ENCODE peak calls at places on chromosomes 1 and 21, in ten cellular contexts. L is fibroblast of lung; F is lower lobe of right lung; Y is CD8-positive, alpha-beta T cell; H is PC-3; B is Panc1; E is breast epithelium; A is left lung; O is prostate gland; V is tibial nerve. N is an unnamed sample.

GRCh38 chr1:225700889-225701465 is 48.1 kb upstream of the ENAH start:
- DNase-seq in L (peak; percentile 70), F (no peak), Y (no peak), H (no peak), B (no peak), E (no peak), A (no peak), O (no peak), V (no peak), N (no peak)

GRCh38 chr1:11037740-11038182 is 9.3 kb downstream of the MASP2 start:
- DNase-seq in L (peak; percentile 69), F (peak; percentile 90), Y (peak; percentile 94), H (peak; percentile 91), B (peak; percentile 78), E (peak; percentile 83), A (peak; percentile 92), O (peak; percentile 85), V (peak; percentile 95), N (no peak)

GRCh38 chr1:30976143-30976542 is 67.6 kb upstream of the SDC3 start:
- DNase-seq in L (peak; percentile 86), F (no peak), Y (no peak), H (no peak), B (no peak), E (no peak), A (no peak), O (no peak), V (no peak), N (no peak)

GRCh38 chr1:117173711-117174110 is 37.0 kb downstream of the VTCN1 start:
- DNase-seq in L (no peak), F (no peak), Y (no peak), H (no peak), B (no peak), E (no peak), A (no peak), O (no peak), V (no peak), N (no peak)

GRCh38 chr1:100874433-100874832 is 20.2 kb downstream of the EXTL2 start:
- DNase-seq in L (no peak), F (no peak), Y (no peak), H (no peak), B (no peak), E (no peak), A (no peak), O (no peak), V (no peak), N (no peak)

GRCh38 chr1:26327956-26328362 is 10.2 kb downstream of the CD52 start:
- DNase-seq in L (no peak), F (no peak), Y (no peak), H (no peak), B (no peak), E (no peak), A (no peak), O (peak; percentile 12), V (no peak), N (no peak)

GRCh38 chr1:177118901-177119300 is 45.6 kb downstream of the ASTN1 start:
- DNase-seq in L (no peak), F (no peak), Y (no peak), H (no peak), B (no peak), E (no peak), A (no peak), O (no peak), V (no peak), N (no peak)

GRCh38 chr1:243233908-243234307 is 21.2 kb downstream of the CEP170 start:
- DNase-seq in L (peak; percentile 89), F (no peak), Y (no peak), H (no peak), B (no peak), E (no peak), A (no peak), O (no peak), V (no peak), N (no peak)

GRCh38 chr1:211648980-211649934 is 26.2 kb downstream of the NEK2 start:
- DNase-seq in L (no peak), F (peak; percentile 61), Y (no peak), H (peak; percentile 32), B (no peak), E (no peak), A (no peak), O (peak; percentile 52), V (peak; percentile 48), N (no peak)

GRCh38 chr1:57576750-57577149 is 152.9 kb upstream of the DAB1 start:
- DNase-seq in L (no peak), F (no peak), Y (no peak), H (no peak), B (no peak), E (no peak), A (no peak), O (no peak), V (no peak), N (no peak)

GRCh38 chr1:202160377-202160940 is at the start of gene PTPN7:
- DNase-seq in L (no peak), F (peak; percentile 74), Y (peak; percentile 81), H (no peak), B (no peak), E (no peak), A (peak; percentile 91), O (no peak), V (no peak), N (no peak)

GRCh38 chr1:206803221-206803730 is 31.0 kb upstream of the IL10 start:
- DNase-seq in L (no peak), F (no peak), Y (peak; percentile 74), H (no peak), B (no peak), E (peak; percentile 33), A (no peak), O (no peak), V (no peak), N (no peak)

GRCh38 chr1:197632000-197632399 is 143.3 kb downstream of the DENND1B start:
- DNase-seq in L (no peak), F (no peak), Y (no peak), H (no peak), B (no peak), E (no peak), A (no peak), O (no peak), V (no peak), N (no peak)

GRCh38 chr21:32415999-32416398 is 3.5 kb downstream of the EVA1C start:
- DNase-seq in L (no peak), F (no peak), Y (no peak), H (no peak), B (no peak), E (no peak), A (no peak), O (no peak), V (no peak), N (no peak)

GRCh38 chr1:37931148-37931492 is 15.7 kb downstream of the INPP5B start:
- DNase-seq in L (no peak), F (peak; percentile 57), Y (peak; percentile 22), H (no peak), B (no peak), E (no peak), A (peak; percentile 81), O (no peak), V (no peak), N (no peak)
- H3K4me1 ChIP-seq in L (peaks cover 8% of the 10 kb centered on the region), F (peaks cover 44% of the 10 kb centered on the region), Y (peaks cover 30% of the 10 kb centered on the region), H (peaks cover 21% of the 10 kb centered on the region), B (peaks cover 21% of the 10 kb centered on the region), E (no peaks in the 10 kb centered on the region), A (peaks cover 4% of the 10 kb centered on the region), O (no peaks in the 10 kb centered on the region), V (peaks cover 16% of the 10 kb centered on the region), N (peaks cover 20% of the 10 kb centered on the region)

DNA sequence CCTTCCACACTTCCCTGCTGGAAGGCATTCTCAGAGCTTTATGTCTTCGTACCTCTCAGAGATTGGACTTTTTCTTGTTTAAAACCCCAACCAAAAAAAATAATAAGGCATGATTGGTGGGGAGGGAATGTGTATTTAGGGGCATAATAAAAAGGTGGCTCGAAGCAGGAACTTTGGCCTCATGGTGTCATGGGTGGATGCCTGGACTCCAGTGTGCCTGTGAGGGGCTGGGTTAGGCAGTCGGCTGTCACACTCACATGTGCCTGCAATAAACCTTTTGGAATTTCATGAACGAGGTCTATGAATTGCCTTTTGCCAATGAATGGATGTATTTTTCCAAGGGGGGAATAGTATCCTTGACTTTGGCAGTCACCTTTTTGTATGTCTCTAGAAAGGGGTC is 131.3 kb downstream of the EDEM3 start:
- DNase-seq in L (no peak), F (no peak), Y (no peak), H (no peak), B (no peak), E (no peak), A (no peak), O (no peak), V (no peak), N (no peak)
- H3K4me1 ChIP-seq in L (peaks cover 22% of the 10 kb centered on the region), F (peaks cover 29% of the 10 kb centered on the region), Y (no peaks in the 10 kb centered on the region), H (peaks cover 29% of the 10 kb centered on the region), B (no peaks in the 10 kb centered on the region), E (peaks cover 13% of the 10 kb centered on the region), A (no peaks in the 10 kb centered on the region), O (peaks cover 42% of the 10 kb centered on the region), V (peaks cover 26% of the 10 kb centered on the region), N (peaks cover 36% of the 10 kb centered on the region)

GRCh38 chr1:41883507-41883906 is 35.2 kb downstream of the HIVEP3 start:
- DNase-seq in L (no peak), F (no peak), Y (no peak), H (no peak), B (no peak), E (no peak), A (no peak), O (no peak), V (no peak), N (no peak)

GRCh38 chr1:41882068-41882477 is 36.6 kb downstream of the HIVEP3 start:
- DNase-seq in L (no peak), F (no peak), Y (no peak), H (peak; percentile 81), B (no peak), E (peak; percentile 48), A (no peak), O (peak; percentile 82), V (no peak), N (no peak)

GRCh38 chr1:41880951-41881885 is 37.5 kb downstream of the HIVEP3 start:
- DNase-seq in L (no peak), F (no peak), Y (no peak), H (no peak), B (no peak), E (no peak), A (no peak), O (no peak), V (no peak), N (no peak)

GRCh38 chr1:41884256-41885240 is 34.2 kb downstream of the HIVEP3 start:
- DNase-seq in L (no peak), F (no peak), Y (no peak), H (no peak), B (no peak), E (no peak), A (no peak), O (no peak), V (no peak), N (no peak)

DNA sequence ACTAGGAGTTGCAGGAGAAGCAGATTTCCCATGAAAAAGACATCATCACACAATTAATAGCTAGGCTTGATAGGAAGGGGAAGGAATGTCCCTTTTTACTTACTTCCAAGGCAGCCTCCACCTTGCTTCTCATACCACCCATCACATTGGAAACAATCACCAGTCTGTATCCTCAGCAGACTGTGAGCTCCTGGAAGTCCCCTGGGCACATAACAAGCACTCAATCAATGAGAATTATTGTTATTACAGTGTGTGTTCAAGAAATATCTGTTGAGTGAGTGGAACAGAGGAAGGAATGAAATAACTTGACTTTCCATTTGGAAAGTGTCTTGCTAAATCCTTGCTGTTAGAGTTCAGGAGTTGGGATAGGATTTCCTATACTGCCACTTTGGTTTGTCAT is 36.2 kb downstream of the HIVEP3 start:
- DNase-seq in L (no peak), F (no peak), Y (no peak), H (peak; percentile 21), B (no peak), E (no peak), A (no peak), O (no peak), V (no peak), N (no peak)
- H3K4me1 ChIP-seq in L (no peaks in the 10 kb centered on the region), F (peaks cover 8% of the 10 kb centered on the region), Y (no peaks in the 10 kb centered on the region), H (peaks cover 42% of the 10 kb centered on the region), B (peaks cover 11% of the 10 kb centered on the region), E (no peaks in the 10 kb centered on the region), A (no peaks in the 10 kb centered on the region), O (peaks cover 3% of the 10 kb centered on the region), V (no peaks in the 10 kb centered on the region), N (no peaks in the 10 kb centered on the region)

GRCh38 chr1:40381268-40382109 is 8.0 kb downstream of the SMAP2 start:
- DNase-seq in L (no peak), F (no peak), Y (no peak), H (no peak), B (no peak), E (no peak), A (no peak), O (no peak), V (no peak), N (no peak)
- H3K4me1 ChIP-seq in L (peaks cover 31% of the 10 kb centered on the region), F (peaks cover 63% of the 10 kb centered on the region), Y (peaks cover 93% of the 10 kb centered on the region), H (peaks cover 82% of the 10 kb centered on the region), B (peaks cover 63% of the 10 kb centered on the region), E (peaks cover 5% of the 10 kb centered on the region), A (peaks cover 20% of the 10 kb centered on the region), O (peaks cover 26% of the 10 kb centered on the region), V (peaks cover 41% of the 10 kb centered on the region), N (peaks cover 38% of the 10 kb centered on the region)